ENCODE peak calls at places on chromosomes 12 and 14, in ten cellular contexts. T, O, E, B, D, F, G, W, V and Y are unnamed samples.

GRCh38 chr12:49750027-49750977 is 8.9 kb downstream of the TMBIM6 start:
- DNase-seq in D (peak; percentile 14), O (no peak), G (no peak), E (no peak), T (no peak), W (peak; percentile 90), F (no peak), V (peak; percentile 58), B (no peak), Y (no peak)

GRCh38 chr12:109166371-109166770 is 50.0 kb downstream of the ACACB start:
- DNase-seq in G (no peak), B (no peak), W (no peak), F (no peak), D (no peak), O (no peak), T (no peak), V (no peak), E (no peak), Y (no peak)

GRCh38 chr14:93946506-93947170 is 19.5 kb downstream of the FAM181A start:
- DNase-seq in G (no peak), W (peak; percentile 78), O (no peak), D (no peak), T (no peak), V (no peak), F (no peak), E (no peak), B (no peak), Y (no peak)

GRCh38 chr12:34396006-34396860 is 373.9 kb downstream of the ALG10 start:
- DNase-seq in V (no peak), T (peak; percentile 3), F (peak; percentile 20), W (no peak), B (no peak), G (no peak), D (no peak), E (no peak), O (no peak), Y (peak; percentile 1)

GRCh38 chr12:105466901-105467598 is 136.6 kb downstream of the C12orf75 start:
- DNase-seq in G (no peak), T (no peak), F (no peak), E (no peak), O (no peak), D (peak; percentile 7), W (no peak), B (no peak), V (no peak), Y (no peak)

GRCh38 chr12:43812042-43812441 is 5.9 kb upstream of the TWF1 start:
- DNase-seq in F (no peak), E (no peak), G (no peak), W (peak; percentile 63), O (no peak), D (no peak), B (no peak), T (no peak), V (no peak), Y (no peak)

GRCh38 chr12:981176-981828 is 9.7 kb upstream of the ERC1 start:
- DNase-seq in D (no peak), G (no peak), E (no peak), O (no peak), V (no peak), B (no peak), W (peak; percentile 70), F (no peak), T (no peak), Y (no peak)

GRCh38 chr14:103204852-103205540 is 81.7 kb downstream of the TNFAIP2 start:
- DNase-seq in G (no peak), F (no peak), V (peak; percentile 47), B (no peak), E (no peak), T (no peak), O (no peak), D (no peak), W (peak; percentile 4), Y (no peak)

GRCh38 chr14:52834440-52834842 is 43.0 kb upstream of the GNPNAT1 start:
- DNase-seq in B (no peak), T (no peak), W (peak; percentile 58), V (peak; percentile 89), F (no peak), G (peak; percentile 85), E (no peak), D (no peak), O (no peak), Y (no peak)

GRCh38 chr14:93861846-93862641 is 65.1 kb upstream of the FAM181A start:
- DNase-seq in F (no peak), B (no peak), E (no peak), T (no peak), W (no peak), G (no peak), V (no peak), O (no peak), D (no peak), Y (no peak)

GRCh38 chr14:77281852-77282251 is 10.8 kb upstream of the NGB start:
- DNase-seq in D (no peak), W (no peak), G (no peak), T (no peak), O (no peak), F (no peak), B (no peak), E (no peak), V (no peak), Y (peak; percentile 54)

GRCh38 chr14:24834951-24835350 is 201.0 kb upstream of the GZMB start:
- DNase-seq in O (no peak), T (no peak), W (no peak), B (no peak), G (no peak), D (no peak), V (no peak), E (no peak), F (no peak), Y (no peak)

GRCh38 chr12:95601626-95602025 is 50.4 kb upstream of the USP44 start:
- DNase-seq in V (peak; percentile 45), W (no peak), F (no peak), D (no peak), O (no peak), E (no peak), T (no peak), G (no peak), B (no peak), Y (no peak)

GRCh38 chr12:67804168-67804567 is 155.6 kb downstream of the DYRK2 start:
- DNase-seq in D (no peak), V (no peak), W (no peak), O (no peak), E (no peak), F (no peak), B (no peak), G (no peak), T (no peak), Y (no peak)

DNA sequence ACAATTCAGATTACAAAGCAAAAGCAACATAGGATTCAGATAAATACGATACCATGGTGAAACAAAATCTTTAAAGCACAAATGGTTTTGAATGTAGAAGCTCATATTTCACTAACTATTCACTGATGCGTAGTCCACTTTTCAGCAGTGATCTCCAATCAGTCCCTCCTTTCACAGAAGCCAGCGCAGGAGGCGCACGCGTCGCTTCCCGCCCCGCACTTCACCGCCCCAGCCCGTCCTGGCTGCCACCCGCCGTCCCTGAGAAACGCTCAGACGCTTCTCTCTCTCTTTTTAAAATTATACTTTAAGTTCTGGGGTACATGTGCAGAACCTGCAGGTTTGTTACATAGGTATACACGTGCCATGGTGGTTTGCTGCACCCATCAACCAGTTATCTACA is 19.8 kb upstream of the CHFR start:
- DNase-seq in D (no peak), T (no peak), W (no peak), V (peak; percentile 17), E (no peak), F (no peak), G (no peak), B (no peak), O (no peak), Y (no peak)
- H3K9me3 ChIP-seq in D (peaks cover 3% of the 10 kb centered on the region), T (peaks cover 14% of the 10 kb centered on the region), W (peaks cover 5% of the 10 kb centered on the region), V (peaks cover 52% of the 10 kb centered on the region), E (peaks cover 34% of the 10 kb centered on the region), F (peaks cover 16% of the 10 kb centered on the region), G (peaks cover 17% of the 10 kb centered on the region), B (no peaks in the 10 kb centered on the region), O (no peaks in the 10 kb centered on the region), Y (no peaks in the 10 kb centered on the region)

DNA sequence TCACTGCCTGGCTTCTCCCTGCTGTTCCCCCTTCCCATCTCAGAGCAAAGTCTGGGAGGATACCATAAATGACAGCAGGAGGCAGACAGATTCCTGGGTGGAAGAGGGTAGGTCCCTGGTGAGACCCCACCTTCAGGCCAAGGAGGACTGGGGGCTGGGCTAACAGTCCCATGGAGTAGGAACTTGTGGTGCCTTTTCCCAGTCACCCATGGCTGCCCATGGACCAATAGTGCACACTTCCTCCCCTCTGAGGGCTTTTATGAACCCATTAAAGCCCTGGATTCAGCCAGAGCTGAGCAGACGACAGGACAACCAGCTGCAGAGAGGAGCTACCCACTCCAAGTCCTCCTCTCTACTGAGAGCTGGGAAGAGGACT is 36.6 kb upstream of the OR5AU1 start:
- DNase-seq in G (no peak), T (no peak), B (no peak), F (no peak), V (no peak), E (no peak), W (no peak), D (no peak), O (no peak), Y (no peak)
- H3K4me3 ChIP-seq in G (peak overlapping the region; percentile 47), T (peak overlapping the region; percentile 45), B (peak overlapping the region; percentile 59), F (peak overlapping the region; percentile 49), V (peak overlapping the region; percentile 59), E (peak overlapping the region; percentile 60), W (no peak overlapping the region), D (peak overlapping the region; percentile 24), O (peak overlapping the region; percentile 12), Y (peak overlapping the region; percentile 31)

DNA sequence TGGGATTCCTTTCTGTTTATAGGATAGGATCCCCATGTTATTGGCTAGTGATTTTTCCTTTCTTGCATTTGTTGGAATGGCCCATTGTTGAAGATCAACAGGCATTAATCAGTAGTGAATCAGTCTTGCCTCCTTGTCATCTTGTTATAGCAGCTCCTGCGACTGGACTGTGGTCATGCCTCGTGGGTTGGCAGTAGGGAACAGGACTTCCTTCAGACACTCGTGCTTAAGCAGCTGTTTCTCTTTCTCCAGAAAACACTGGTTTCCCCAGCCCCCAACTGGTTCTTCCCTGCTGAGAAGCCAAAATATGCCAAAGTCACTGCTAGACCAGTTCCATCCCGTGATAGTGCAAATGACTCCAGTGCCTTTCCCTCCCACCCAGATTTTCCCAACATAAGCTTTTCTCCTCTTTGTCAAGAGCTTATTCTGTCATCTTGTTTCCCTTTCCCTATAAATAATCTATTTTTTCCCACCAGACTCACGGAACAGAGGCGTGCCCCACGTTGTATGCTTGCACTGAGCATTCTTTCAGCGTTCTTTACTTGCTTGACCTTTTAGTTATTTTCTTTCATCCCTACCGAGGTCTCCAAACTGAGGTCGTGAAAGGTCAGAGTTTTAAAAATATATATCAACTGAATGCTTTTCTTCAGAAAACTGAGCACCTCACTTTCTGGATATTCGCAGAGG is 83.5 kb downstream of the SAMD4A start:
- DNase-seq in W (peak; percentile 75), E (peak; percentile 4), B (no peak), F (peak; percentile 72), O (peak; percentile 22), T (peak; percentile 34), V (peak; percentile 45), D (no peak), G (peak; percentile 58), Y (peak; percentile 69)
- H3K9me3 ChIP-seq in W (no peaks in the 10 kb centered on the region), E (no peaks in the 10 kb centered on the region), B (no peaks in the 10 kb centered on the region), F (no peaks in the 10 kb centered on the region), O (no peaks in the 10 kb centered on the region), T (no peaks in the 10 kb centered on the region), V (no peaks in the 10 kb centered on the region), D (no peaks in the 10 kb centered on the region), G (no peaks in the 10 kb centered on the region), Y (no peaks in the 10 kb centered on the region)

DNA sequence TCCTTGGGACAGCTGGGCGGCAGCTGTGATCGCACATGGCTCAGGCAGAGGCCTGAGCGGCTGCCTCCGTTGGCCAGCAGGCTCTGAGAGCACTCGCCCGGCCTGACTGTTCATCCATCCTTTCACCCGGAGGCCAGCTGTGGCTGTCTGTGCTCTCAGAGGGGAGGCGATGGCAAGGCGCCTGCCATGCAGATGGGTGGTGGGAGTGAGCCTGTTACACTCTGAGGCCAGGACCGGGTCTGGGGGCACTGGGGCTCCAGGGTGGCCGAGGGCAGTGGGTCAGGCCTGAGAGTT is 292.3 kb downstream of the TMEM121 start:
- DNase-seq in W (no peak), F (no peak), T (no peak), E (no peak), V (no peak), O (no peak), G (no peak), B (no peak), D (no peak), Y (no peak)
- H3K4me3 ChIP-seq in W (no peak overlapping the region), F (no peak overlapping the region), T (no peak overlapping the region), E (no peak overlapping the region), V (no peak overlapping the region), O (no peak overlapping the region), G (no peak overlapping the region), B (no peak overlapping the region), D (no peak overlapping the region), Y (no peak overlapping the region)